ENCODE peak calls at places on chromosomes 5 and 9, in seven cellular contexts. One of them, this sample, is unnamed.

GRCh38 chr9:71119746-71120145 is 1.7 kb downstream of the TRPM3 start:
- DNase-seq in hypothalamus: no peak
- DNase-seq in T-cell: no peak
- DNase-seq in NCI-H1092 treated with DMSO at 0.1 percent for 48 hours: no peak
- DNase-seq in substantia nigra: no peak
- DNase-seq in HFFc6: no peak
- DNase-seq in hippocampal formation: no peak
- DNase-seq in this sample: no peak

GRCh38 chr5:125409496-125410351 is 663.3 kb upstream of the ZNF608 start:
- DNase-seq in hypothalamus: peak
- DNase-seq in T-cell: no peak
- DNase-seq in NCI-H1092 treated with DMSO at 0.1 percent for 48 hours: peak
- DNase-seq in substantia nigra: no peak
- DNase-seq in HFFc6: peak
- DNase-seq in hippocampal formation: no peak
- DNase-seq in this sample: no peak

GRCh38 chr9:83154087-83154736 is 91.3 kb upstream of the RASEF start:
- DNase-seq in hypothalamus: no peak
- DNase-seq in T-cell: no peak
- DNase-seq in NCI-H1092 treated with DMSO at 0.1 percent for 48 hours: no peak
- DNase-seq in substantia nigra: no peak
- DNase-seq in HFFc6: no peak
- DNase-seq in hippocampal formation: no peak
- DNase-seq in this sample: no peak

GRCh38 chr5:56202483-56202882 is 30.6 kb downstream of the ANKRD55 start:
- DNase-seq in hypothalamus: no peak
- DNase-seq in T-cell: no peak
- DNase-seq in NCI-H1092 treated with DMSO at 0.1 percent for 48 hours: no peak
- DNase-seq in substantia nigra: no peak
- DNase-seq in HFFc6: no peak
- DNase-seq in hippocampal formation: no peak
- DNase-seq in this sample: no peak

GRCh38 chr5:78533356-78533755 is 115.2 kb downstream of the LHFPL2 start:
- DNase-seq in hypothalamus: peak
- DNase-seq in T-cell: no peak
- DNase-seq in NCI-H1092 treated with DMSO at 0.1 percent for 48 hours: no peak
- DNase-seq in substantia nigra: no peak
- DNase-seq in HFFc6: peak
- DNase-seq in hippocampal formation: peak
- DNase-seq in this sample: peak

GRCh38 chr9:94697972-94698581 is 28.4 kb upstream of the AOPEP start:
- DNase-seq in hypothalamus: no peak
- DNase-seq in T-cell: no peak
- DNase-seq in NCI-H1092 treated with DMSO at 0.1 percent for 48 hours: peak
- DNase-seq in substantia nigra: no peak
- DNase-seq in HFFc6: peak
- DNase-seq in hippocampal formation: no peak
- DNase-seq in this sample: no peak

GRCh38 chr5:173180331-173180730 is 36.0 kb downstream of the BNIP1 start:
- DNase-seq in hypothalamus: no peak
- DNase-seq in T-cell: no peak
- DNase-seq in NCI-H1092 treated with DMSO at 0.1 percent for 48 hours: no peak
- DNase-seq in substantia nigra: no peak
- DNase-seq in HFFc6: no peak
- DNase-seq in hippocampal formation: no peak
- DNase-seq in this sample: no peak

GRCh38 chr9:131630206-131630831 is 85.0 kb downstream of the PRRT1B start:
- DNase-seq in hypothalamus: peak
- DNase-seq in T-cell: no peak
- DNase-seq in NCI-H1092 treated with DMSO at 0.1 percent for 48 hours: no peak
- DNase-seq in substantia nigra: no peak
- DNase-seq in HFFc6: no peak
- DNase-seq in hippocampal formation: no peak
- DNase-seq in this sample: no peak

GRCh38 chr5:56589486-56589870 is 225.9 kb upstream of the MAP3K1 start:
- DNase-seq in hypothalamus: no peak
- DNase-seq in T-cell: no peak
- DNase-seq in NCI-H1092 treated with DMSO at 0.1 percent for 48 hours: peak
- DNase-seq in substantia nigra: no peak
- DNase-seq in HFFc6: no peak
- DNase-seq in hippocampal formation: no peak
- DNase-seq in this sample: no peak

GRCh38 chr5:16639206-16639605 is 22.4 kb upstream of the RETREG1 start:
- DNase-seq in hypothalamus: no peak
- DNase-seq in T-cell: no peak
- DNase-seq in NCI-H1092 treated with DMSO at 0.1 percent for 48 hours: no peak
- DNase-seq in substantia nigra: no peak
- DNase-seq in HFFc6: no peak
- DNase-seq in hippocampal formation: no peak
- DNase-seq in this sample: no peak